ENCODE peak calls at places on chromosome 10, in four cellular contexts. One of them, this sample, is unnamed.

GRCh38 chr10:119281581-119282071 is 74.3 kb downstream of the GRK5 start:
- DNase-seq in K562: no peak
- DNase-seq in HepG2: no peak
- DNase-seq in HCT116: no peak
- DNase-seq in this sample: no peak

GRCh38 chr10:75955953-75956352 is 524.5 kb downstream of the LRMDA start:
- DNase-seq in K562: no peak
- DNase-seq in HepG2: no peak
- DNase-seq in HCT116: no peak
- DNase-seq in this sample: no peak

GRCh38 chr10:91525939-91526712 is 106.7 kb downstream of the PPP1R3C start:
- DNase-seq in K562: no peak
- DNase-seq in HepG2: no peak
- DNase-seq in HCT116: no peak
- DNase-seq in this sample: no peak

GRCh38 chr10:35208536-35208935 is 81.9 kb downstream of the CREM start:
- DNase-seq in K562: no peak
- DNase-seq in HepG2: no peak
- DNase-seq in HCT116: no peak
- DNase-seq in this sample: no peak

GRCh38 chr10:61751599-61751998 is 88.9 kb downstream of the CABCOCO1 start:
- DNase-seq in K562: no peak
- DNase-seq in HepG2: no peak
- DNase-seq in HCT116: no peak
- DNase-seq in this sample: no peak

GRCh38 chr10:115957010-115957395 is 316.0 kb downstream of the GFRA1 start:
- DNase-seq in K562: no peak
- DNase-seq in HepG2: no peak
- DNase-seq in HCT116: no peak
- DNase-seq in this sample: no peak

GRCh38 chr10:72108811-72109618 is 20.7 kb upstream of the SPOCK2 start:
- DNase-seq in K562: no peak
- DNase-seq in HepG2: no peak
- DNase-seq in HCT116: no peak
- DNase-seq in this sample: no peak

GRCh38 chr10:60296073-60296472 is 93.6 kb downstream of the ANK3 start:
- DNase-seq in K562: no peak
- DNase-seq in HepG2: no peak
- DNase-seq in HCT116: no peak
- DNase-seq in this sample: no peak

GRCh38 chr10:33238643-33239042 is 95.8 kb downstream of the NRP1 start:
- DNase-seq in K562: no peak
- DNase-seq in HepG2: no peak
- DNase-seq in HCT116: no peak
- DNase-seq in this sample: peak

GRCh38 chr10:24518981-24519597 is 204.6 kb downstream of the ARHGAP21 start:
- DNase-seq in K562: peak
- DNase-seq in HepG2: peak
- DNase-seq in HCT116: peak
- DNase-seq in this sample: peak

GRCh38 chr10:90856261-90856660 is 1.6 kb downstream of the HTR7 start:
- DNase-seq in K562: no peak
- DNase-seq in HepG2: no peak
- DNase-seq in HCT116: no peak
- DNase-seq in this sample: no peak

GRCh38 chr10:4669585-4669984 is 156.4 kb upstream of the AKR1E2 start:
- DNase-seq in K562: no peak
- DNase-seq in HepG2: no peak
- DNase-seq in HCT116: no peak
- DNase-seq in this sample: no peak

GRCh38 chr10:51867956-51868355 is 168.6 kb upstream of the CSTF2T start:
- DNase-seq in K562: no peak
- DNase-seq in HepG2: no peak
- DNase-seq in HCT116: no peak
- DNase-seq in this sample: peak

GRCh38 chr10:34908472-34908871 is 93.4 kb upstream of the PARD3 start:
- DNase-seq in K562: no peak
- DNase-seq in HepG2: no peak
- DNase-seq in HCT116: no peak
- DNase-seq in this sample: no peak

GRCh38 chr10:57799625-57800024 is 468.1 kb downstream of the IPMK start:
- DNase-seq in K562: no peak
- DNase-seq in HepG2: no peak
- DNase-seq in HCT116: no peak
- DNase-seq in this sample: no peak

GRCh38 chr10:72759584-72759983 is 67.6 kb downstream of the MCU start:
- DNase-seq in K562: no peak
- DNase-seq in HepG2: no peak
- DNase-seq in HCT116: no peak
- DNase-seq in this sample: no peak

GRCh38 chr10:75827591-75827990 is 396.2 kb downstream of the LRMDA start:
- DNase-seq in K562: no peak
- DNase-seq in HepG2: no peak
- DNase-seq in HCT116: no peak
- DNase-seq in this sample: no peak

GRCh38 chr10:32995751-32996150 is 37.7 kb upstream of the ITGB1 start:
- DNase-seq in K562: no peak
- DNase-seq in HepG2: no peak
- DNase-seq in HCT116: no peak
- DNase-seq in this sample: no peak

GRCh38 chr10:70592186-70592735 is 10.3 kb downstream of the PRF1 start:
- DNase-seq in K562: no peak
- DNase-seq in HepG2: no peak
- DNase-seq in HCT116: no peak
- DNase-seq in this sample: no peak

GRCh38 chr10:14952851-14953451 is 945 bp downstream of the DCLRE1C start:
- DNase-seq in K562: peak
- DNase-seq in HepG2: no peak
- DNase-seq in HCT116: no peak
- DNase-seq in this sample: no peak

GRCh38 chr10:24468281-24468751 is 255.4 kb downstream of the ARHGAP21 start:
- DNase-seq in K562: no peak
- DNase-seq in HepG2: no peak
- DNase-seq in HCT116: no peak
- DNase-seq in this sample: no peak

GRCh38 chr10:26389533-26389932 is 48.6 kb upstream of the APBB1IP start:
- DNase-seq in K562: no peak
- DNase-seq in HepG2: no peak
- DNase-seq in HCT116: no peak
- DNase-seq in this sample: no peak

GRCh38 chr10:52308251-52309031 is 5.6 kb upstream of the DKK1 start:
- DNase-seq in K562: peak
- DNase-seq in HepG2: peak
- DNase-seq in HCT116: no peak
- DNase-seq in this sample: peak

GRCh38 chr10:17213646-17214349 is 12.3 kb upstream of the TRDMT1 start:
- DNase-seq in K562: no peak
- DNase-seq in HepG2: no peak
- DNase-seq in HCT116: no peak
- DNase-seq in this sample: no peak

GRCh38 chr10:62437696-62438095 is 63.5 kb downstream of the ZNF365 start:
- DNase-seq in K562: peak
- DNase-seq in HepG2: peak
- DNase-seq in HCT116: peak
- DNase-seq in this sample: no peak

GRCh38 chr10:4190876-4191275 is 405.9 kb upstream of the KLF6 start:
- DNase-seq in K562: no peak
- DNase-seq in HepG2: no peak
- DNase-seq in HCT116: no peak
- DNase-seq in this sample: no peak

GRCh38 chr10:68208424-68209042 is 23.4 kb downstream of the ATOH7 start:
- DNase-seq in K562: peak
- DNase-seq in HepG2: peak
- DNase-seq in HCT116: peak
- DNase-seq in this sample: no peak

GRCh38 chr10:93758510-93758885 is 762 bp downstream of the LGI1 start:
- DNase-seq in K562: no peak
- DNase-seq in HepG2: no peak
- DNase-seq in HCT116: no peak
- DNase-seq in this sample: no peak

GRCh38 chr10:71657604-71658348 is 61.8 kb downstream of the C10orf105 start:
- DNase-seq in K562: no peak
- DNase-seq in HepG2: no peak
- DNase-seq in HCT116: no peak
- DNase-seq in this sample: no peak

GRCh38 chr10:100327007-100327700 is 2.9 kb downstream of the PKD2L1 start:
- DNase-seq in K562: no peak
- DNase-seq in HepG2: no peak
- DNase-seq in HCT116: no peak
- DNase-seq in this sample: no peak

GRCh38 chr10:52927678-52928077 is 155.1 kb upstream of the MBL2 start:
- DNase-seq in K562: no peak
- DNase-seq in HepG2: no peak
- DNase-seq in HCT116: no peak
- DNase-seq in this sample: no peak

GRCh38 chr10:132070724-132071123 is 5.0 kb downstream of the JAKMIP3 start:
- DNase-seq in K562: no peak
- DNase-seq in HepG2: no peak
- DNase-seq in HCT116: no peak
- DNase-seq in this sample: no peak

DNA sequence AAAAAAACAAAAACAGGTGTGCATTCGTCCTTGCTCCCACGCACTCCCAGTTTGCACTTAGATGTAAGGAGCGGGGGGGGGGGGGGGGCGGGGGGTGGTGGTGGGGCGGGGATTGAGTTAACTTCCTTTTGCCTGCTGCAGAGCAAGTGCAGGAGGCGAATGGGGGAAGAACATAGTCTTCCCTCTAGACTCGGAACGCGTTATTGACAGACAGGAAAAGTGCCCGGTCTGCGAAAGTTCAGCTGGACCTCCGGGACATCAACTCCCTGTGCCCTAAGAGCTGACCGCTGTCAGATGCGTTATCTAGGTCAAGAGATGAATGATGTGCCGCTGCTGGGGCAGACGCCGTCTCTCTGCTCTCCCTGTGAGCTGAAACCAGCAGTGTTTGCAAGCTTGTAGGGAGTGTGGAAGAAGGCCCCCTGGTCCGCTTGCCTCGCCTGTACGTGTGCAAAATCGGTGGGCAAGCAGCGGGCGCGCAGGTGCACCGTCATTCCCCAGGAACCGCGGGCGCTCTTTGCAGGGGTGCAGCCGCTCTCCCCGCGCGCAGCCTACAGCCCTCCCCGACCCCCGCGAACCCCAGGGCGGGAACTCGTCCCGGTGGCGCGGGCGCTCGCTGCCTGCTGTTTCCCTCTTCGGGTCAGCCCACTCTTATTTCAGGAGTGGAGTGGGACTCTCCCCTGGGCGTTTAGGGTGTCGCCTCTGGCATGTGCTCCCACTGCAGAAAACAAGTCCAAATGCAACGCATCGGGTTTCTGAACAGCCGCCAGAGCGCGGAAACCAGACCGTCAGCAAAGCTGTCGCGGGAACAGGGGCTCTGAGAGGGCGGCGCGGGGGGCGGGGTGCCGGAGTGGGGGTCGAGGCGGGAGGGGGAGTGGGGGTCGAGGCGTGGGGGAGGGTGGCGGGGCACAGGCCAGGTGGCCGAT is 1.9 kb upstream of the PFKFB3 start:
- DNase-seq in K562: no peak
- DNase-seq in HepG2: peak
- DNase-seq in HCT116: no peak
- DNase-seq in this sample: no peak
- TF ChIP-seq TCF7L2 in K562: no peak
- TF ChIP-seq TCF7L2 in HepG2: no peak
- TF ChIP-seq TCF7L2 in HCT116: no peak
- TF ChIP-seq TCF7L2 in this sample: no peak

GRCh38 chr10:96276831-96277230 is 5.5 kb upstream of the BLNK start:
- DNase-seq in K562: no peak
- DNase-seq in HepG2: no peak
- DNase-seq in HCT116: no peak
- DNase-seq in this sample: no peak
- H3K27ac ChIP-seq in K562: no peak
- H3K27ac ChIP-seq in HepG2: no peak
- H3K27ac ChIP-seq in HCT116: no peak
- H3K27ac ChIP-seq in this sample: no peak

GRCh38 chr10:129531969-129532660 is 65.1 kb downstream of the MGMT start:
- DNase-seq in K562: no peak
- DNase-seq in HepG2: no peak
- DNase-seq in HCT116: no peak
- DNase-seq in this sample: no peak
- TF ChIP-seq TCF7L2 in K562: no peak
- TF ChIP-seq TCF7L2 in HepG2: no peak
- TF ChIP-seq TCF7L2 in HCT116: no peak
- TF ChIP-seq TCF7L2 in this sample: no peak

DNA sequence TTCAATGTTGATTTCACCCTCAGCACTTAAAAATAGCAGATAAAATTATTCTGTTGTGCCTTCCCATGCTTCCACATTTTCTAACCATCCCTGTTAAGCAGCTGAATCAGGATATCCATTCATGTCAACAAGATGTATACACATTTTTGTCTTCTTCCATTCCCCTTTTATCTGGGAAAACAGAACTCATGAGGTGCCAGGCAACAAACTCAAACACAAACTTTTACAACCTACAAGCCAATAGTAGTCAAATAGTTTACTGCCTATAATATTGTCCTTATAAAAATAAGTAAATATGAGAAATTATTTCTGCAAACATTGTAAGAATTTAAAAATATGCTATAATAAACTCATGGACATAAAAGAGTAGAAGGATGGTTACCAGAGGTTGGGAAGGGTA is 1569.8 kb downstream of the REEP3 start:
- DNase-seq in K562: no peak
- DNase-seq in HepG2: no peak
- DNase-seq in HCT116: no peak
- DNase-seq in this sample: no peak
- H3K27ac ChIP-seq in K562: no peak
- H3K27ac ChIP-seq in HepG2: no peak
- H3K27ac ChIP-seq in HCT116: no peak
- H3K27ac ChIP-seq in this sample: no peak

DNA sequence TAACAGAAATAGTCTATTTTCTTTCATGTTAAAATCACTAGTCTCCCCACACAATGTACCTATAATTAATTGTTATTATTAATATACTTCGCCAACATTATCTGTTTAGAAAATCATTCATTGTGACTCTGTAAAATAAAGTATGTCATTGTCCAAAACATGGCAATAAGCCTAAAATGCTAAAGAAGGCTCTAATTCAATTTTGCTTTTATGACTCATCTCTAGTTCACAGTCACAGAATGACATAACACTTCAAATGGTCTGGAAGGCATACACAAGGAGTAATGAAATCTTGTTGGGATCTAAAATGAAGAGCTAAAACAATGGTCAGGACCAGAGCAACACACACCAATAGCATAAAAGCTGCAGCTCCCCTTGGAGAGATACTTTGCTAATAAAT is 505.8 kb downstream of the GPAM start:
- DNase-seq in K562: no peak
- DNase-seq in HepG2: no peak
- DNase-seq in HCT116: no peak
- DNase-seq in this sample: no peak
- TF ChIP-seq TCF7L2 in K562: no peak
- TF ChIP-seq TCF7L2 in HepG2: no peak
- TF ChIP-seq TCF7L2 in HCT116: no peak
- TF ChIP-seq TCF7L2 in this sample: no peak

GRCh38 chr10:124607693-124608092 is 136.5 kb downstream of the FAM53B start:
- DNase-seq in K562: no peak
- DNase-seq in HepG2: no peak
- DNase-seq in HCT116: no peak
- DNase-seq in this sample: no peak
- H3K27ac ChIP-seq in K562: no peak
- H3K27ac ChIP-seq in HepG2: no peak
- H3K27ac ChIP-seq in HCT116: no peak
- H3K27ac ChIP-seq in this sample: no peak

This sample was measured in Panc1.